ENCODE peak calls at places on chromosomes 12 and 14, in five cellular contexts. S is left ventricle myocardium inferior, C is gastrocnemius medialis, P is brain microvascular endothelial cell, D is sigmoid colon. A is an unnamed sample.

GRCh38 chr14:73916324-73916723 is 29.7 kb downstream of the ZNF410 start:
- DNase-seq in S (no peak), C (no peak), P (no peak), D (no peak), A (no peak)

GRCh38 chr12:96153131-96153724 is 40.9 kb upstream of the ELK3 start:
- DNase-seq in S (no peak), C (no peak), P (no peak), D (no peak), A (no peak)

GRCh38 chr12:103774977-103775560 is 66.0 kb downstream of the NT5DC3 start:
- DNase-seq in S (no peak), C (no peak), P (no peak), D (peak), A (no peak)

GRCh38 chr12:54759751-54760150 is 94.6 kb upstream of the MUCL1 start:
- DNase-seq in S (no peak), C (no peak), P (peak), D (no peak), A (no peak)

GRCh38 chr14:99124482-99125104 is 147.4 kb downstream of the BCL11B start:
- DNase-seq in S (no peak), C (no peak), P (no peak), D (peak), A (no peak)

GRCh38 chr12:96134200-96134599 is 60.0 kb upstream of the ELK3 start:
- DNase-seq in S (no peak), C (no peak), P (no peak), D (no peak), A (no peak)

GRCh38 chr12:47147749-47148148 is 68.0 kb upstream of the AMIGO2 start:
- DNase-seq in S (no peak), C (no peak), P (no peak), D (no peak), A (no peak)

GRCh38 chr12:49524660-49525324 is 14.0 kb upstream of the KCNH3 start:
- DNase-seq in S (no peak), C (no peak), P (no peak), D (no peak), A (no peak)

GRCh38 chr14:49991491-49991890 is 98.6 kb downstream of the ARF6 start:
- DNase-seq in S (no peak), C (no peak), P (no peak), D (no peak), A (no peak)

GRCh38 chr12:124750787-124751471 is 112.7 kb downstream of the SCARB1 start:
- DNase-seq in S (no peak), C (no peak), P (no peak), D (no peak), A (no peak)
- TF ChIP-seq CTCF in S (no peak), C (no peak), P (peak), D (no peak), A (peak)

DNA sequence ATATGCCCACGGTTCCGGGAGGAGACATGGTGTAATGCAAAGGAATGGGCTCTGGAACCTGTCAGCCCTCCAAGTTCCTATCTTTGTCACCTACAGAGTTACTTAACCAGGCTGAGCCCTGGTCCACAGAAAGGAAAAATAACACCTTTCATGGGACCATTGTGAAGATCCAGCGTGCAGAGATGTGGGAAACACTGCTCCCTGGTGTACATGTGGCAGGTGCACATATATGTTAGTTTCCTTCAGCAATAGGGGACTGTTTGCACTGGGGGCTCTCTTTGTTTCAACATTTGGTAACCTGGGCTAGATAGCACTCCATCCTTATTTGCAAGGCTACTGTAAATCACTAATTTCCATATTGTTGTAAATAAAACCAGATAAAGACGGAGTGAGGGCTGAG is 72.3 kb downstream of the ANO2 start:
- DNase-seq in S (no peak), C (no peak), P (peak), D (no peak), A (no peak)
- TF ChIP-seq CTCF in S (peak), C (no peak), P (peak), D (no peak), A (peak)

GRCh38 chr12:25581067-25581466 is 28.0 kb upstream of the LMNTD1 start:
- DNase-seq in S (no peak), C (no peak), P (no peak), D (no peak), A (no peak)

GRCh38 chr12:25585021-25585523 is 32.0 kb upstream of the LMNTD1 start:
- DNase-seq in S (no peak), C (peak), P (no peak), D (peak), A (peak)

GRCh38 chr12:25585662-25586061 is 32.6 kb upstream of the LMNTD1 start:
- DNase-seq in S (no peak), C (no peak), P (no peak), D (no peak), A (no peak)

GRCh38 chr12:25587346-25587745 is 34.3 kb upstream of the LMNTD1 start:
- DNase-seq in S (no peak), C (no peak), P (no peak), D (no peak), A (no peak)

DNA sequence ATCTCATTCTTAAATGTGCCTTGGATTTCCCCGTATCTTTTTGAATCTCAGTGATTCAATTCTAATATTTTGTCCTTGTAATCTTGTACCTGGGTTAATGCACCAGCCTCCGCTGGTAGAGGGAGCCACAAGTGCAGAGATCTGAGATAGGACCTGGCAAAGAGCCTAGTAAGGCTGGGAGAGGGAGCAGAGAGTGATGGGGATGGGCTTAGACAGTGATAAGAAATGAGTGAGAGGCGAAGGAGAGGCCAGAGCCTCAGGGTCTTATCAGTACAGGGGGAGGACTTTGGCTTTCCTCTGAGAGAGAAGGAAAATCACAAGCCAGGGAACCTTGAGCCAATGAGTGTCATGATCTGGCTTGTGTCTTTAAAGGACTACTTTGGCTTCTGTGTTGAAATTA is 30.5 kb upstream of the LMNTD1 start:
- DNase-seq in S (no peak), C (no peak), P (peak), D (no peak), A (no peak)
- TF ChIP-seq CTCF in S (no peak), C (no peak), P (peak), D (no peak), A (no peak)

DNA sequence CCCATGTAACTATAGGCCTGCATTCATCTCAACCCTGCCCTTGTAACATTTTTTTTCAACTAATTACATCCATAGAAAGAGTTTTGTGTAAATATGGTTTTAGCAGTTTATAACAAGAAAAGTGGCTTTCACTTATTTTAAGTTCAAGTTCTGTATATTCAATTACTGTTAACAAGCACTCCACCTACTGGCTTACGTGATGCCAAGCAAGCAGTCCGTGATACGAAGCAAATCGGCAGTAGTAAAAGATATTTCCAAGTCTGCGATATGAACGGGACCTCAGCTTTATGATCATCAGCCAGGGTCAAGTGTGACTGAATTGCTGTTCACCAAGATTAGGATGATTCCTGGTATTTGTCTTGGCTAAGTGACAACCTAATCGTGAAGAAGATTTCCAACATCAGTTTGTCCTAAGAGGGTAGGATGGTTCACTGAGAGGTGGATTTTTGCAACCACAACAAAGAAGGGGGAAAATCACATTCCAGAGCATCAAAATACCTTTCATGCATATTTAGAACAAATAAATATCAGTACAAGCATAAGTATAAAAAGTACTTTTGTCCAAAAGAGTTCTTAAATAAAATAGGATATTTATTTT is 456.2 kb downstream of the FOXG1 start:
- DNase-seq in S (no peak), C (no peak), P (peak), D (no peak), A (no peak)
- TF ChIP-seq CTCF in S (no peak), C (no peak), P (peak), D (no peak), A (peak)

GRCh38 chr12:127450822-127451221 is 816.1 kb upstream of the TMEM132C start:
- DNase-seq in S (no peak), C (no peak), P (no peak), D (no peak), A (no peak)
- TF ChIP-seq CTCF in S (no peak), C (no peak), P (no peak), D (no peak), A (no peak)

A was measured in AG09319.